ENCODE peak calls at places on chromosomes 11 and 22, in ten cellular contexts. G is NCI-H345, F is HT1080, S is LNCaP clone FGC, U is astrocyte of the spinal cord, A is brain pericyte, H is HFF-Myc, I is NCI-H2081, M is NCI-H460, C is lung microvascular endothelial cell. L is an unnamed sample.

GRCh38 chr11:18248561-18248960 is at the start of gene SAA2:
- DNase-seq in G (no peak), F (no peak), S (no peak), U (no peak), A (no peak), H (no peak), I (no peak), M (no peak), C (no peak), L (no peak)

GRCh38 chr11:64911142-64911541 is 5.9 kb downstream of the ATG2A start:
- DNase-seq in G (no peak), F (no peak), S (no peak), U (no peak), A (no peak), H (no peak), I (no peak), M (no peak), C (no peak), L (no peak)

GRCh38 chr22:17569971-17570511 is 6.7 kb downstream of the SLC25A18 start:
- DNase-seq in G (no peak), F (peak), S (no peak), U (peak), A (no peak), H (no peak), I (no peak), M (no peak), C (peak), L (no peak)

GRCh38 chr11:64165482-64165841 is 451 bp downstream of the MACROD1 start:
- DNase-seq in G (no peak), F (no peak), S (no peak), U (no peak), A (no peak), H (no peak), I (no peak), M (no peak), C (peak), L (no peak)

GRCh38 chr22:46902436-46902835 is 140.0 kb downstream of the TBC1D22A start:
- DNase-seq in G (no peak), F (no peak), S (no peak), U (no peak), A (no peak), H (no peak), I (no peak), M (no peak), C (no peak), L (no peak)

GRCh38 chr22:25109878-25110595 is 89.6 kb upstream of the CRYBB3 start:
- DNase-seq in G (no peak), F (no peak), S (peak), U (no peak), A (no peak), H (no peak), I (no peak), M (no peak), C (no peak), L (no peak)

GRCh38 chr11:61011239-61011870 is 39.9 kb downstream of the CD6 start:
- DNase-seq in G (no peak), F (no peak), S (no peak), U (no peak), A (no peak), H (no peak), I (no peak), M (no peak), C (no peak), L (no peak)

GRCh38 chr22:42938976-42939375 is 76.0 kb downstream of the PACSIN2 start:
- DNase-seq in G (no peak), F (no peak), S (no peak), U (no peak), A (no peak), H (no peak), I (no peak), M (no peak), C (peak), L (no peak)

GRCh38 chr11:12803086-12803826 is 129.0 kb downstream of the TEAD1 start:
- DNase-seq in G (no peak), F (peak), S (no peak), U (peak), A (no peak), H (no peak), I (peak), M (no peak), C (no peak), L (no peak)

GRCh38 chr11:66546368-66546965 is at the start of gene ACTN3:
- DNase-seq in G (no peak), F (no peak), S (no peak), U (no peak), A (no peak), H (peak), I (no peak), M (no peak), C (no peak), L (no peak)

GRCh38 chr11:94089356-94089755 is 39.3 kb upstream of the PANX1 start:
- DNase-seq in G (no peak), F (no peak), S (peak), U (no peak), A (no peak), H (no peak), I (no peak), M (no peak), C (no peak), L (no peak)

GRCh38 chr11:76321820-76322524 is 59.0 kb downstream of the THAP12 start:
- DNase-seq in G (no peak), F (no peak), S (no peak), U (no peak), A (no peak), H (no peak), I (no peak), M (no peak), C (no peak), L (no peak)

GRCh38 chr22:47836957-47837356 is 1074.5 kb downstream of the TBC1D22A start:
- DNase-seq in G (no peak), F (peak), S (peak), U (no peak), A (no peak), H (no peak), I (no peak), M (no peak), C (no peak), L (no peak)

GRCh38 chr22:47030881-47031627 is 268.6 kb downstream of the TBC1D22A start:
- DNase-seq in G (no peak), F (peak), S (no peak), U (no peak), A (no peak), H (peak), I (peak), M (peak), C (no peak), L (no peak)

GRCh38 chr11:112776834-112777793 is 184.1 kb upstream of the NCAM1 start:
- DNase-seq in G (peak), F (no peak), S (no peak), U (no peak), A (no peak), H (no peak), I (no peak), M (no peak), C (no peak), L (no peak)

GRCh38 chr22:45631839-45632238 is 39.8 kb upstream of the ATXN10 start:
- DNase-seq in G (no peak), F (no peak), S (no peak), U (no peak), A (no peak), H (no peak), I (no peak), M (no peak), C (no peak), L (no peak)

GRCh38 chr11:6431861-6432260 is 8.9 kb downstream of the HPX start:
- DNase-seq in G (no peak), F (peak), S (no peak), U (peak), A (no peak), H (peak), I (no peak), M (peak), C (no peak), L (no peak)

GRCh38 chr11:1235615-1236315 is 12.9 kb downstream of the MUC5B start:
- DNase-seq in G (no peak), F (no peak), S (no peak), U (no peak), A (no peak), H (no peak), I (no peak), M (no peak), C (no peak), L (no peak)

GRCh38 chr11:75499423-75500305 is 26.1 kb downstream of the GDPD5 start:
- DNase-seq in G (no peak), F (peak), S (peak), U (peak), A (no peak), H (peak), I (no peak), M (peak), C (no peak), L (peak)

GRCh38 chr11:103842795-103843194 is 193.6 kb upstream of the DDI1 start:
- DNase-seq in G (no peak), F (no peak), S (no peak), U (peak), A (peak), H (peak), I (no peak), M (no peak), C (no peak), L (peak)

GRCh38 chr11:60801194-60801593 is 16.1 kb downstream of the MS4A10 start:
- DNase-seq in G (no peak), F (no peak), S (no peak), U (no peak), A (no peak), H (no peak), I (no peak), M (no peak), C (no peak), L (no peak)

GRCh38 chr11:34827239-34827638 is 88.9 kb downstream of the APIP start:
- DNase-seq in G (no peak), F (no peak), S (no peak), U (no peak), A (no peak), H (no peak), I (no peak), M (no peak), C (no peak), L (no peak)

GRCh38 chr11:119618208-119618909 is 110.6 kb downstream of the NECTIN1 start:
- DNase-seq in G (no peak), F (no peak), S (no peak), U (no peak), A (no peak), H (no peak), I (no peak), M (no peak), C (peak), L (no peak)

GRCh38 chr11:120031612-120032600 is 106.0 kb downstream of the TRIM29 start:
- DNase-seq in G (no peak), F (no peak), S (no peak), U (no peak), A (no peak), H (no peak), I (no peak), M (no peak), C (no peak), L (no peak)

GRCh38 chr11:111823629-111824028 is 47.8 kb downstream of the ALG9 start:
- DNase-seq in G (no peak), F (no peak), S (no peak), U (no peak), A (no peak), H (no peak), I (no peak), M (no peak), C (no peak), L (no peak)

GRCh38 chr22:43289976-43290663 is 53.1 kb downstream of the SCUBE1 start:
- DNase-seq in G (peak), F (no peak), S (no peak), U (peak), A (peak), H (no peak), I (peak), M (no peak), C (no peak), L (no peak)

GRCh38 chr11:34052608-34053160 is 1.2 kb downstream of the CAPRIN1 start:
- DNase-seq in G (peak), F (no peak), S (no peak), U (no peak), A (no peak), H (no peak), I (peak), M (no peak), C (peak), L (no peak)

GRCh38 chr11:80104196-80104595 is 663.4 kb upstream of the TENM4 start:
- DNase-seq in G (no peak), F (no peak), S (no peak), U (no peak), A (no peak), H (no peak), I (no peak), M (no peak), C (no peak), L (no peak)

GRCh38 chr22:34800265-34800664 is 265.7 kb upstream of the ISX start:
- DNase-seq in G (no peak), F (peak), S (no peak), U (peak), A (no peak), H (no peak), I (no peak), M (no peak), C (no peak), L (peak)

GRCh38 chr11:125075900-125076317 is 12.8 kb downstream of the SLC37A2 start:
- DNase-seq in G (no peak), F (no peak), S (no peak), U (no peak), A (no peak), H (no peak), I (no peak), M (no peak), C (peak), L (no peak)

GRCh38 chr11:3645552-3645951 is 624 bp downstream of the ART1 start:
- DNase-seq in G (no peak), F (no peak), S (no peak), U (no peak), A (no peak), H (no peak), I (no peak), M (no peak), C (no peak), L (no peak)

GRCh38 chr11:96145163-96145585 is 197.8 kb downstream of the MAML2 start:
- DNase-seq in G (no peak), F (no peak), S (peak), U (no peak), A (no peak), H (no peak), I (no peak), M (no peak), C (no peak), L (peak)

GRCh38 chr22:30754971-30755759 is 60.5 kb downstream of the OSBP2 start:
- DNase-seq in G (peak), F (peak), S (peak), U (peak), A (no peak), H (peak), I (peak), M (peak), C (peak), L (peak)

GRCh38 chr11:36282926-36283325 is 6.3 kb downstream of the COMMD9 start:
- DNase-seq in G (no peak), F (no peak), S (no peak), U (no peak), A (no peak), H (no peak), I (no peak), M (no peak), C (no peak), L (no peak)

GRCh38 chr11:30990625-30991348 is 378.8 kb downstream of the DCDC1 start:
- DNase-seq in G (no peak), F (no peak), S (peak), U (no peak), A (no peak), H (no peak), I (peak), M (no peak), C (no peak), L (no peak)

L was measured in BJ.